ENCODE peak calls at places on chromosomes 5 and 9, in ten cellular contexts. I, V, Q, Z, S, D, P, B, R and G are unnamed samples.
A peak's percentile ranks its signal among the peaks of the same experiment; 100 is the strongest.

GRCh38 chr9:129998491-129999122 is 44.4 kb downstream of the FNBP1 start:
- DNase-seq in D (no peak), R (no peak), P (no peak), I (no peak), Q (no peak), B (no peak), Z (peak; percentile 70), S (no peak), V (no peak), G (no peak)

GRCh38 chr5:67248703-67249589 is 52.3 kb upstream of the CD180 start:
- DNase-seq in D (no peak), S (no peak), I (no peak), V (peak; percentile 42), Q (peak; percentile 35), Z (no peak), P (peak; percentile 62), B (no peak), R (no peak), G (no peak)

GRCh38 chr5:5221731-5222130 is 81.6 kb downstream of the ADAMTS16 start:
- DNase-seq in Z (no peak), V (no peak), S (no peak), I (no peak), D (no peak), Q (peak; percentile 79), B (no peak), P (peak; percentile 62), R (no peak), G (no peak)

GRCh38 chr5:95673076-95673475 is 9.7 kb downstream of the SPATA9 start:
- DNase-seq in P (peak; percentile 39), D (no peak), S (no peak), R (no peak), V (peak; percentile 79), I (no peak), Z (no peak), B (no peak), Q (peak; percentile 9), G (no peak)

GRCh38 chr5:86554638-86555037 is 63.1 kb upstream of the COX7C start:
- DNase-seq in D (no peak), Z (no peak), Q (no peak), I (no peak), B (no peak), P (no peak), R (no peak), S (no peak), V (no peak), G (no peak)

GRCh38 chr9:81588148-81588874 is 101.0 kb downstream of the TLE1 start:
- DNase-seq in B (peak; percentile 17), D (no peak), S (no peak), I (peak; percentile 49), V (peak; percentile 78), P (no peak), Z (no peak), Q (peak; percentile 58), R (no peak), G (no peak)

GRCh38 chr5:64971538-64971937 is 202.8 kb downstream of the CWC27 start:
- DNase-seq in P (no peak), V (peak; percentile 66), Z (peak; percentile 1), B (no peak), D (no peak), I (no peak), R (no peak), S (no peak), Q (no peak), G (no peak)

GRCh38 chr5:62779010-62779422 is 200.4 kb downstream of the LRRC70 start:
- DNase-seq in I (no peak), P (peak; percentile 32), Z (peak; percentile 50), Q (peak; percentile 34), V (peak; percentile 72), B (no peak), R (peak; percentile 62), S (no peak), D (no peak), G (no peak)

GRCh38 chr5:27172708-27173107 is 134.3 kb upstream of the CDH9 start:
- DNase-seq in V (no peak), R (no peak), I (no peak), Z (no peak), P (no peak), B (no peak), Q (no peak), S (no peak), D (no peak), G (no peak)

GRCh38 chr5:180808461-180809000 is 5.9 kb upstream of the MGAT1 start:
- DNase-seq in S (peak; percentile 15), D (no peak), P (no peak), R (no peak), B (no peak), V (no peak), I (peak; percentile 30), Z (no peak), Q (no peak), G (no peak)

GRCh38 chr5:180804129-180804601 is 1.6 kb upstream of the MGAT1 start:
- DNase-seq in I (no peak), R (no peak), S (peak; percentile 6), B (no peak), P (no peak), D (peak; percentile 33), V (no peak), Z (no peak), Q (no peak), G (no peak)

GRCh38 chr5:180803181-180804128 is 849 bp upstream of the MGAT1 start:
- DNase-seq in B (no peak), V (no peak), P (no peak), R (peak; percentile 88), I (peak; percentile 92), S (no peak), Z (peak; percentile 95), Q (no peak), D (peak; percentile 74), G (peak; percentile 94)

GRCh38 chr5:180807654-180808414 is 5.2 kb upstream of the MGAT1 start:
- DNase-seq in D (no peak), P (no peak), I (peak; percentile 22), R (no peak), V (peak; percentile 77), Z (no peak), S (peak; percentile 5), B (no peak), Q (no peak), G (no peak)

GRCh38 chr5:180806351-180807011 is 3.9 kb upstream of the MGAT1 start:
- DNase-seq in D (no peak), B (no peak), I (peak; percentile 51), Q (no peak), S (peak; percentile 20), Z (no peak), V (no peak), P (no peak), R (no peak), G (peak; percentile 79)
- TF ChIP-seq CTCF in D (no peak), B (no peak), I (no peak), Q (no peak), S (no peak), Z (no peak), V (no peak), P (no peak), R (no peak), G (no peak)

DNA sequence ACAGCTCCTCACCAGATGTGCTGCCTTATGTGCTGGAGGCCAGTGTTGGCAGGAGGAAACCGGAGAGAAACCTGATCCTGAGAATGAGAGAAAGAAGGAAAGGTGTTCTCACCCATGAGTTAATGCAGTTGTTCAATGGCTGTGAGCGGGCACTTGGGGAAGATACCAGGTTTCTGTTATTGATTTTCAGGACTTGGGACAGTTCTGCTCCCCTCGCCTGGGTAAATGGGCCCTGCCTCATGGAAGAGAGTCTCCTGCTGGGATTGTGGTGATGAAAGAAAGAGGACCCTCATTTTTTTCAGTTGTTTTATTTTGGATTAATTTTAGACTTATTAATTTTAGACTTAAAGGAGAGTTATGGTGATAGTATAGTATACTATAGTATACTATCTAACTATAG is 59.5 kb downstream of the EGFLAM start:
- DNase-seq in S (no peak), R (no peak), I (no peak), V (no peak), Q (no peak), P (no peak), B (no peak), D (no peak), Z (no peak), G (no peak)
- TF ChIP-seq CTCF in S (no peak), R (no peak), I (no peak), V (no peak), Q (no peak), P (no peak), B (no peak), D (no peak), Z (no peak), G (no peak)

GRCh38 chr5:11642398-11642797 is 261.8 kb downstream of the CTNND2 start:
- DNase-seq in B (no peak), P (no peak), Q (no peak), V (no peak), D (peak; percentile 29), S (no peak), I (no peak), R (no peak), Z (no peak), G (no peak)

DNA sequence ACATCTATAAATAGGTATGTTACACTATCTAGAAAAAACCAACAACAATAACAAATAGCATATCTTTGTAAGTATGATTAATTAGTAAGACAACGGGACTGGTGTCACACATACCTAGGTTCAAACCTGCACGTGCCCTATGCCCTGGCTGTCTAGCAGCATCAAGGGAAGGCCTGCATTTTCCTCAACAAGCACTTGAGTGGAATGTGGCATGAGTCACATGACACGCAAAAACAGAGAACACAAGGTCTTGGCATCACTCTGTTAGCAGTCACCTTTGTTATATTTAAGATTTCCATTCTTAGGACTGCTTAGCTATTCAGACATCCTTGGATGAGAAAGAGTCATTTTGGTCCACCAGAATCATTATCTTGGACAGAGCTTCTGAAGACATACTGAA is 263.8 kb downstream of the CTNND2 start:
- DNase-seq in I (no peak), R (no peak), V (no peak), S (no peak), D (no peak), P (no peak), Q (no peak), B (no peak), Z (no peak), G (no peak)
- TF ChIP-seq CTCF in I (no peak), R (no peak), V (no peak), S (no peak), D (no peak), P (no peak), Q (no peak), B (no peak), Z (no peak), G (no peak)

GRCh38 chr5:151406322-151406947 is 41.0 kb upstream of the SLC36A1 start:
- DNase-seq in I (no peak), R (no peak), D (no peak), Z (no peak), V (peak; percentile 31), B (no peak), S (no peak), P (no peak), Q (no peak), G (no peak)
- TF ChIP-seq CTCF in I (peak; percentile 29), R (no peak), D (no peak), Z (peak; percentile 29), V (peak; percentile 74), B (peak; percentile 59), S (no peak), P (peak; percentile 59), Q (peak; percentile 41), G (peak; percentile 53)